ENCODE peak calls at places on chromosomes 5 and 9, in seven cellular contexts. K, Y, G, T, U, L and E are unnamed samples.

GRCh38 chr9:125142560-125143376 is 560 bp downstream of the SCAI start:
- DNase-seq in K (no peak), Y (no peak), G (peak; percentile 61), T (peak; percentile 7), U (no peak), L (peak; percentile 31), E (no peak)

GRCh38 chr5:87940775-87941174 is 327.9 kb downstream of the TMEM161B start:
- DNase-seq in K (no peak), Y (no peak), G (no peak), T (no peak), U (no peak), L (no peak), E (no peak)

GRCh38 chr9:95669253-95669652 is 152.5 kb upstream of the PTCH1 start:
- DNase-seq in K (no peak), Y (no peak), G (no peak), T (no peak), U (no peak), L (no peak), E (no peak)

GRCh38 chr5:40410231-40410861 is 269.4 kb upstream of the PTGER4 start:
- DNase-seq in K (no peak), Y (no peak), G (no peak), T (no peak), U (peak; percentile 45), L (peak; percentile 88), E (no peak)

GRCh38 chr9:32431940-32432555 is 47.6 kb downstream of the ACO1 start:
- DNase-seq in K (peak; percentile 57), Y (no peak), G (no peak), T (peak; percentile 12), U (peak; percentile 12), L (peak; percentile 38), E (peak; percentile 23)

GRCh38 chr5:9851458-9851857 is 221.3 kb upstream of the TAS2R1 start:
- DNase-seq in K (no peak), Y (no peak), G (no peak), T (no peak), U (no peak), L (no peak), E (no peak)

GRCh38 chr9:78187763-78188495 is 47.9 kb upstream of the CEP78 start:
- DNase-seq in K (no peak), Y (no peak), G (no peak), T (no peak), U (no peak), L (no peak), E (no peak)

GRCh38 chr5:126883801-126884200 is 106.9 kb downstream of the LMNB1 start:
- DNase-seq in K (no peak), Y (no peak), G (no peak), T (no peak), U (no peak), L (no peak), E (no peak)

GRCh38 chr5:128645582-128645981 is 107.5 kb upstream of the FBN2 start:
- DNase-seq in K (no peak), Y (no peak), G (no peak), T (no peak), U (no peak), L (no peak), E (no peak)

GRCh38 chr9:5186416-5187169 is 1.2 kb upstream of the INSL6 start:
- DNase-seq in K (no peak), Y (peak; percentile 9), G (no peak), T (peak; percentile 59), U (peak; percentile 30), L (peak; percentile 79), E (no peak)

GRCh38 chr5:172115541-172115982 is 72.5 kb downstream of the STK10 start:
- DNase-seq in K (peak; percentile 3), Y (no peak), G (no peak), T (no peak), U (no peak), L (peak; percentile 23), E (no peak)

GRCh38 chr5:74054139-74054538 is 428.1 kb downstream of the ARHGEF28 start:
- DNase-seq in K (no peak), Y (no peak), G (no peak), T (no peak), U (no peak), L (no peak), E (no peak)

GRCh38 chr5:75640395-75640794 is 29.1 kb downstream of the ANKDD1B start:
- DNase-seq in K (no peak), Y (no peak), G (no peak), T (no peak), U (no peak), L (no peak), E (no peak)

GRCh38 chr5:171299228-171299627 is 9.8 kb upstream of the TLX3 start:
- DNase-seq in K (no peak), Y (no peak), G (no peak), T (no peak), U (no peak), L (no peak), E (no peak)

GRCh38 chr9:2570615-2571479 is 50.7 kb upstream of the VLDLR start:
- DNase-seq in K (peak; percentile 85), Y (no peak), G (peak; percentile 61), T (peak; percentile 74), U (peak; percentile 6), L (peak; percentile 36), E (peak; percentile 93)

GRCh38 chr5:53991942-53992341 is 318.4 kb downstream of the ARL15 start:
- DNase-seq in K (no peak), Y (no peak), G (no peak), T (peak; percentile 20), U (no peak), L (no peak), E (no peak)

GRCh38 chr5:179773686-179774040 is 20.1 kb upstream of the LTC4S start:
- DNase-seq in K (no peak), Y (no peak), G (no peak), T (no peak), U (no peak), L (no peak), E (peak; percentile 40)

GRCh38 chr9:84170521-84171141 is 169.9 kb downstream of the SLC28A3 start:
- DNase-seq in K (peak; percentile 75), Y (no peak), G (no peak), T (no peak), U (no peak), L (no peak), E (peak; percentile 76)

GRCh38 chr9:88531920-88532319 is 3.1 kb upstream of the NXNL2 start:
- DNase-seq in K (no peak), Y (no peak), G (no peak), T (no peak), U (no peak), L (no peak), E (no peak)

GRCh38 chr9:130925050-130925678 is 13.9 kb downstream of the FIBCD1 start:
- DNase-seq in K (no peak), Y (no peak), G (no peak), T (no peak), U (no peak), L (no peak), E (no peak)

GRCh38 chr5:113682497-113683136 is 169.1 kb downstream of the YTHDC2 start:
- DNase-seq in K (no peak), Y (no peak), G (no peak), T (no peak), U (no peak), L (no peak), E (no peak)

GRCh38 chr5:68465934-68466551 is 250.5 kb downstream of the PIK3R1 start:
- DNase-seq in K (no peak), Y (no peak), G (no peak), T (no peak), U (no peak), L (no peak), E (no peak)

GRCh38 chr5:179801304-179802206 is 5.1 kb downstream of the MGAT4B start:
- DNase-seq in K (peak; percentile 71), Y (peak; percentile 83), G (peak; percentile 92), T (no peak), U (peak; percentile 79), L (peak; percentile 92), E (peak; percentile 81)

GRCh38 chr9:95494416-95495371 is 22.1 kb downstream of the PTCH1 start:
- DNase-seq in K (no peak), Y (peak; percentile 68), G (peak; percentile 89), T (no peak), U (peak; percentile 63), L (peak; percentile 92), E (no peak)

GRCh38 chr9:26502311-26502710 is 390.3 kb downstream of the CAAP1 start:
- DNase-seq in K (no peak), Y (no peak), G (no peak), T (no peak), U (no peak), L (no peak), E (no peak)

GRCh38 chr9:96871176-96871575 is 16.9 kb upstream of the ZNF782 start:
- DNase-seq in K (no peak), Y (no peak), G (no peak), T (no peak), U (no peak), L (no peak), E (no peak)

GRCh38 chr5:139473105-139473504 is 2.3 kb downstream of the SMIM33 start:
- DNase-seq in K (no peak), Y (no peak), G (no peak), T (no peak), U (no peak), L (no peak), E (no peak)

GRCh38 chr5:146426853-146427618 is 20.1 kb upstream of the TCERG1 start:
- DNase-seq in K (no peak), Y (no peak), G (no peak), T (peak; percentile 53), U (no peak), L (peak; percentile 5), E (no peak)

GRCh38 chr5:137142371-137143243 is 356.5 kb downstream of the SPOCK1 start:
- DNase-seq in K (no peak), Y (no peak), G (no peak), T (peak; percentile 14), U (no peak), L (no peak), E (peak; percentile 50)

GRCh38 chr9:36935768-36936497 is 98.1 kb downstream of the PAX5 start:
- DNase-seq in K (no peak), Y (no peak), G (no peak), T (no peak), U (no peak), L (no peak), E (no peak)

GRCh38 chr5:73964352-73964751 is 338.4 kb downstream of the ARHGEF28 start:
- DNase-seq in K (no peak), Y (no peak), G (no peak), T (no peak), U (no peak), L (no peak), E (no peak)

GRCh38 chr9:75455444-75455921 is 367.2 kb downstream of the OSTF1 start:
- DNase-seq in K (no peak), Y (no peak), G (no peak), T (no peak), U (no peak), L (no peak), E (no peak)

GRCh38 chr9:116153765-116154333 is at the start of gene PAPPA:
- DNase-seq in K (peak; percentile 34), Y (no peak), G (no peak), T (no peak), U (no peak), L (no peak), E (no peak)

GRCh38 chr5:178121450-178122276 is 8.3 kb downstream of the N4BP3 start:
- DNase-seq in K (no peak), Y (no peak), G (no peak), T (no peak), U (no peak), L (no peak), E (no peak)

GRCh38 chr5:126481243-126481642 is 58.0 kb downstream of the GRAMD2B start:
- DNase-seq in K (no peak), Y (no peak), G (no peak), T (no peak), U (no peak), L (no peak), E (no peak)

GRCh38 chr5:124824637-124825158 is 78.3 kb upstream of the ZNF608 start:
- DNase-seq in K (no peak), Y (no peak), G (no peak), T (no peak), U (no peak), L (no peak), E (no peak)